ENCODE peak calls at places on chromosomes 5 and 9, in ten cellular contexts. Q is CD8-positive, alpha-beta T cell; F is A549; K is astrocyte of the spinal cord; O is IMR-90; P is ovary; L is mucosa of descending colon; H is PC-3; S is dorsolateral prefrontal cortex; T is CD4-positive, alpha-beta T cell. I is an unnamed sample.

GRCh38 chr9:673966-674526 is 167.5 kb upstream of the DMRT1 start:
- DNase-seq in L (no peak), S (no peak), P (no peak), Q (no peak), T (no peak), O (no peak), F (no peak), K (no peak), H (no peak), I (no peak)

GRCh38 chr5:93721045-93721444 is 20.4 kb downstream of the POU5F2 start:
- DNase-seq in L (no peak), F (no peak), O (no peak), K (no peak), T (no peak), S (no peak), P (no peak), Q (no peak), H (no peak), I (no peak)

GRCh38 chr5:126368239-126368812 is 54.9 kb upstream of the GRAMD2B start:
- DNase-seq in O (peak; percentile 25), T (no peak), P (no peak), K (no peak), Q (no peak), H (peak; percentile 66), S (no peak), F (no peak), L (no peak), I (no peak)

GRCh38 chr5:5181650-5182324 is 41.7 kb downstream of the ADAMTS16 start:
- DNase-seq in P (no peak), O (no peak), T (no peak), Q (no peak), L (no peak), F (no peak), H (no peak), S (no peak), K (no peak), I (no peak)

GRCh38 chr5:139831624-139832023 is 36.0 kb downstream of the PSD2 start:
- DNase-seq in P (peak; percentile 1), S (peak; percentile 11), L (no peak), K (no peak), T (no peak), Q (no peak), H (no peak), F (no peak), O (no peak), I (no peak)

GRCh38 chr9:95515272-95516113 is 1.3 kb downstream of the PTCH1 start:
- DNase-seq in L (no peak), K (no peak), P (peak; percentile 45), Q (no peak), S (no peak), T (no peak), F (no peak), O (no peak), H (no peak), I (no peak)

GRCh38 chr5:136226401-136226800 is 33.4 kb upstream of the SMIM32 start:
- DNase-seq in S (no peak), O (no peak), K (no peak), F (no peak), T (no peak), L (no peak), P (no peak), Q (no peak), H (no peak), I (no peak)

GRCh38 chr9:95980262-95981125 is 105.0 kb downstream of the ERCC6L2 start:
- DNase-seq in K (no peak), P (no peak), O (peak; percentile 26), Q (no peak), T (no peak), F (no peak), S (no peak), L (no peak), H (no peak), I (no peak)

GRCh38 chr9:38017149-38017884 is 51.7 kb downstream of the SHB start:
- DNase-seq in H (peak; percentile 60), P (no peak), L (no peak), T (no peak), F (peak; percentile 73), Q (no peak), K (peak; percentile 72), S (peak; percentile 90), O (peak; percentile 62), I (no peak)

GRCh38 chr9:79699479-79699878 is 127.7 kb downstream of the TLE4 start:
- DNase-seq in O (no peak), H (no peak), T (no peak), P (no peak), S (no peak), Q (no peak), K (no peak), L (no peak), F (no peak), I (no peak)

DNA sequence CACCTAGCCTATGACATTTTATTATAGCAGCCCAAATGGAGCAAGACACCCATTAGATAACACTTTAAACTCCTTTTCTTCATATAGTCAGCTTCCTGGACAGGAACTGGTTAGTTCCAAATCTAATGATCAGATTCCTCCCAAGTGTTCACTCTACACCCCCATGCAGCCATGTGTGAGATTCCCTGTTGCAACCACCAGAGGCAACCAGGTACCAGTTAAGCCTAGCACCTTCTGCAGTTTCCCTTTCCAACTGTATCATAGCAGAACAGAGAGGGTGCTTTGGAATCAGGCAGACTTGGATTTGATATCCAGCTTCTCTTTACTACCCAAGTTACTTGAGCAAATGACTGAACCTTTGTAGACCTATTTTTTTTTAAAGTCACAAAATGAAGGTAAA is 296.6 kb upstream of the PCSK5 start:
- DNase-seq in H (no peak), F (no peak), O (no peak), Q (no peak), P (no peak), T (no peak), S (no peak), L (no peak), K (no peak), I (no peak)
- TF ChIP-seq CTCF in H (no peak), F (no peak), O (no peak), Q (no peak), P (no peak), T (no peak), S (no peak), L (no peak), K (no peak), I (no peak)

GRCh38 chr9:5428172-5428571 is 9.6 kb downstream of the PLGRKT start:
- DNase-seq in Q (no peak), F (no peak), T (no peak), L (no peak), O (no peak), P (no peak), H (no peak), S (no peak), K (no peak), I (no peak)

GRCh38 chr9:5427005-5427404 is 10.7 kb downstream of the PLGRKT start:
- DNase-seq in O (no peak), F (no peak), S (no peak), L (no peak), K (no peak), T (no peak), H (no peak), P (no peak), Q (no peak), I (no peak)

GRCh38 chr9:5428794-5429528 is 8.8 kb downstream of the PLGRKT start:
- DNase-seq in T (no peak), F (no peak), Q (no peak), K (no peak), L (no peak), P (no peak), H (no peak), O (no peak), S (no peak), I (no peak)

GRCh38 chr9:5429873-5430564 is 7.7 kb downstream of the PLGRKT start:
- DNase-seq in Q (no peak), H (no peak), T (no peak), L (no peak), K (no peak), F (no peak), O (no peak), P (no peak), S (no peak), I (no peak)

GRCh38 chr9:5430912-5431311 is 6.8 kb downstream of the PLGRKT start:
- DNase-seq in F (no peak), P (no peak), L (no peak), Q (no peak), H (peak; percentile 18), S (no peak), K (no peak), T (no peak), O (no peak), I (no peak)
- TF ChIP-seq CTCF in F (no peak), P (no peak), L (no peak), Q (no peak), H (peak; percentile 21), S (no peak), K (peak; percentile 8), T (no peak), O (peak; percentile 6), I (no peak)

DNA sequence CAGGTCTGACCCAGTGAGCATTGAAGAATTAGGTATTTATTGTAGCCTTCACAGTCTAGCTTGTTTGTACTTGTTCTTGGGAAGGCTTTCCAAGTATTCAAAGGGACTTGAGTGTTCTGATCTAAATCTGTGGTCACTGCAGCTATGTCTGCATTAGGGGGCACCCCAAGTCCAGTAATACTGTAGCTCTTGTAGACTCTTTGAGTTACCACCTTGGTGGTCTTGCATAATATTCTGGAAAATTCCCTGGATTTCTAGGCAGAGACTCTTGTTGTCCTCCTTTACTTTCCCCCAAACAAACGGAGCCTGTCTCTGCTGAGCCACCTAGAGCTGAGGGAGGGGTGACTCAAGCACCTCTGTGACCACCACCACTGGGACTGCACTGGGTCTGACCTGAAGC is 149.5 kb upstream of the DHFR start:
- DNase-seq in H (no peak), Q (no peak), T (no peak), L (no peak), K (peak; percentile 5), F (peak; percentile 3), O (no peak), P (no peak), S (no peak), I (no peak)
- TF ChIP-seq CTCF in H (no peak), Q (no peak), T (no peak), L (no peak), K (no peak), F (no peak), O (no peak), P (no peak), S (no peak), I (no peak)

GRCh38 chr5:180860273-180860886 is 696 bp downstream of the ZFP62 start:
- DNase-seq in L (no peak), S (no peak), T (peak; percentile 28), H (peak; percentile 46), O (no peak), Q (no peak), P (no peak), K (peak; percentile 18), F (peak; percentile 82), I (peak; percentile 53)

GRCh38 chr5:180866296-180866695 is 5.2 kb upstream of the ZFP62 start:
- DNase-seq in H (no peak), F (peak; percentile 56), T (no peak), O (no peak), K (no peak), L (peak; percentile 58), Q (no peak), S (no peak), P (no peak), I (no peak)

GRCh38 chr5:180862645-180863044 is 1.6 kb upstream of the ZFP62 start:
- DNase-seq in F (no peak), Q (no peak), K (no peak), T (no peak), L (no peak), H (no peak), P (peak; percentile 41), S (no peak), O (no peak), I (no peak)

GRCh38 chr5:180866985-180867384 is 5.9 kb upstream of the ZFP62 start:
- DNase-seq in Q (no peak), S (no peak), K (no peak), F (no peak), T (no peak), P (no peak), H (no peak), L (no peak), O (no peak), I (no peak)

GRCh38 chr5:180860887-180861822 is at the start of gene ZFP62:
- DNase-seq in T (peak; percentile 84), S (peak; percentile 87), F (peak; percentile 94), O (peak; percentile 87), K (peak; percentile 94), H (peak; percentile 98), L (peak; percentile 96), P (peak; percentile 95), Q (peak; percentile 94), I (peak; percentile 92)
- TF ChIP-seq CTCF in T (peak; percentile 50), S (no peak), F (no peak), O (no peak), K (no peak), H (peak; percentile 15), L (no peak), P (peak; percentile 27), Q (peak; percentile 8), I (no peak)

I was measured in activated B cell treated with CpG ODN at 0.5 μM for 24 hours.